ENCODE peak calls at places on chromosome 11, in five cellular contexts. F is RWPE1, Q is GM12878, O is endothelial cell of umbilical vein, E is cardiac fibroblast. P is an unnamed sample.
A peak's percentile ranks its signal among the peaks of the same experiment; 100 is the strongest.

GRCh38 chr11:35727140-35727539 is 64.6 kb downstream of the TRIM44 start:
- DNase-seq in F (no peak), Q (no peak), O (no peak), E (no peak), P (no peak)

GRCh38 chr11:120298461-120298860 is 26.6 kb upstream of the TLCD5 start:
- DNase-seq in F (no peak), Q (no peak), O (no peak), E (no peak), P (no peak)

GRCh38 chr11:47305734-47306483 is 36.0 kb downstream of the MADD start:
- DNase-seq in F (no peak), Q (no peak), O (no peak), E (peak; percentile 36), P (no peak)

GRCh38 chr11:122394326-122394725 is 261.2 kb upstream of the UBASH3B start:
- DNase-seq in F (no peak), Q (no peak), O (no peak), E (no peak), P (no peak)

GRCh38 chr11:4891996-4892640 is 10.4 kb downstream of the OR51T1 start:
- DNase-seq in F (peak; percentile 34), Q (no peak), O (no peak), E (peak; percentile 91), P (peak; percentile 49)

GRCh38 chr11:22884268-22884667 is 24.0 kb upstream of the CCDC179 start:
- DNase-seq in F (no peak), Q (no peak), O (no peak), E (peak; percentile 50), P (no peak)

GRCh38 chr11:86671386-86672006 is 920 bp downstream of the ME3 start:
- DNase-seq in F (peak; percentile 21), Q (no peak), O (peak; percentile 45), E (peak; percentile 44), P (no peak)

GRCh38 chr11:75356613-75357012 is 5.2 kb upstream of the ARRB1 start:
- DNase-seq in F (no peak), Q (no peak), O (peak; percentile 45), E (no peak), P (no peak)

GRCh38 chr11:87256694-87257340 is 219.1 kb downstream of the TMEM135 start:
- DNase-seq in F (no peak), Q (no peak), O (no peak), E (no peak), P (no peak)

GRCh38 chr11:106879029-106879428 is 139.2 kb downstream of the GUCY1A2 start:
- DNase-seq in F (no peak), Q (no peak), O (no peak), E (no peak), P (no peak)

GRCh38 chr11:69089258-69089657 is 40.5 kb downstream of the TPCN2 start:
- DNase-seq in F (no peak), Q (no peak), O (peak; percentile 17), E (peak; percentile 83), P (peak; percentile 31)

GRCh38 chr11:112881461-112881860 is 79.8 kb upstream of the NCAM1 start:
- DNase-seq in F (peak; percentile 86), Q (no peak), O (no peak), E (no peak), P (no peak)

GRCh38 chr11:96191752-96192151 is 151.2 kb downstream of the MAML2 start:
- DNase-seq in F (no peak), Q (no peak), O (no peak), E (peak; percentile 38), P (no peak)

GRCh38 chr11:69464621-69464960 is 16.9 kb upstream of the LINC01488 start:
- DNase-seq in F (no peak), Q (no peak), O (no peak), E (no peak), P (no peak)

GRCh38 chr11:91296628-91297027 is 928.0 kb upstream of the FAT3 start:
- DNase-seq in F (no peak), Q (no peak), O (no peak), E (peak; percentile 50), P (no peak)

GRCh38 chr11:75562836-75563484 is 907 bp downstream of the SERPINH1 start:
- DNase-seq in F (peak; percentile 49), Q (no peak), O (peak; percentile 72), E (peak; percentile 84), P (no peak)

GRCh38 chr11:14308114-14308896 is 50.7 kb downstream of the RRAS2 start:
- DNase-seq in F (peak; percentile 54), Q (no peak), O (peak; percentile 53), E (peak; percentile 70), P (no peak)

GRCh38 chr11:43575931-43576833 is 104.4 kb upstream of the HSD17B12 start:
- DNase-seq in F (no peak), Q (no peak), O (no peak), E (peak; percentile 19), P (no peak)

GRCh38 chr11:86629070-86629706 is 43.2 kb downstream of the ME3 start:
- DNase-seq in F (no peak), Q (no peak), O (no peak), E (peak; percentile 90), P (no peak)

GRCh38 chr11:68999093-68999747 is 13.8 kb downstream of the MRGPRF start:
- DNase-seq in F (no peak), Q (no peak), O (no peak), E (no peak), P (no peak)

GRCh38 chr11:75242722-75243600 is 2.4 kb downstream of the TPBGL start:
- DNase-seq in F (no peak), Q (no peak), O (no peak), E (no peak), P (no peak)

GRCh38 chr11:7595951-7596350 is 77.3 kb downstream of the CYB5R2 start:
- DNase-seq in F (no peak), Q (no peak), O (no peak), E (no peak), P (no peak)

GRCh38 chr11:10164621-10165020 is 129.4 kb downstream of the SBF2 start:
- DNase-seq in F (no peak), Q (no peak), O (no peak), E (no peak), P (no peak)

GRCh38 chr11:44270403-44271192 is 39.3 kb downstream of the ALX4 start:
- DNase-seq in F (no peak), Q (no peak), O (no peak), E (no peak), P (no peak)

GRCh38 chr11:99422581-99423434 is 402.1 kb downstream of the CNTN5 start:
- DNase-seq in F (no peak), Q (no peak), O (no peak), E (peak; percentile 38), P (no peak)

GRCh38 chr11:16511109-16511806 is 154.9 kb upstream of the SOX6 start:
- DNase-seq in F (peak; percentile 46), Q (no peak), O (no peak), E (peak; percentile 53), P (no peak)

GRCh38 chr11:65591939-65592814 is 3.4 kb downstream of the KCNK7 start:
- DNase-seq in F (no peak), Q (no peak), O (peak; percentile 72), E (no peak), P (no peak)

GRCh38 chr11:75344761-75345454 is 6.6 kb downstream of the ARRB1 start:
- DNase-seq in F (no peak), Q (no peak), O (no peak), E (peak; percentile 35), P (no peak)

GRCh38 chr11:37504925-37505324 is 906.9 kb upstream of the RAG2 start:
- DNase-seq in F (peak; percentile 85), Q (no peak), O (no peak), E (peak; percentile 82), P (no peak)

GRCh38 chr11:77027275-77027674 is 6.9 kb upstream of the B3GNT6 start:
- DNase-seq in F (no peak), Q (no peak), O (no peak), E (peak; percentile 13), P (no peak)

DNA sequence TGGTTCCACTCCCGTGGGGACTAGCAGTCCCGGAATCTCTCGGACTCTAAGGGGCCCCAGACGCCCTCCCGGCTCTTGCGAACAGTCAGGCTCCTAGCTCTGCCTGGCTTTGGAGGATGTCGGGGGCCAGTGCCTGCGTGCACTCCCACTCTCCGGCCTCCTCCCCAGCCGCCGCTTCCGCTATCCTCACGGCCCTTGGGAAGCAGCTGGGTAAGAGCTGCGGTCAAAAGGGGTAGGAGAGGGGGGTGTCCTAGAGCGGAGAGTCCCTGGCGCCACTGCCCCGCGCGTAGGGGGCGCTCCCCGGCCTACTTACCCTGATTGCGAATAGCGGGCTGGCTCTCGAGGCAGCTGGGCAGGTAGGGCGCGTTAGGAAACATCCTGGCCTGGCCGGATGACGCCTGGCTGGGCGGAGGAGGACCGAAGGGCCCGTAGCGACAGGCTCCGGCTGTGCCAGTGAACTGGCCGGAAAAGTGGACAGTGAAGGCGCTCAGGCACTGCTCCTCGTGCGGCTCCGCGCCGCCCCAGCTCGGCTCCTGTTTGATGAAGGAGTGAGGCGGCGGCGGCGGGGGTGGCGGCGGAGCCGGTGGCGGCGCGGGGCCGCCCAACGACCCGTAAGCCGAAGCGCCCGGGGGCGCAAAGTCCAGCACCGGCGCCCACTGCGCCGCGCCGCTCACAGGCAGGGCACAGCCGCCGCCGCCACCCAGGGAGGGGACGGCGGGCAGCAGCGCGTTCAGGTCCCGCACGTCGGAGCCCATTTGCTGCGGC is 770 bp downstream of the WT1 start:
- DNase-seq in F (no peak), Q (no peak), O (no peak), E (peak; percentile 80), P (no peak)
- TF ChIP-seq CTCF in F (no peak), Q (no peak), O (no peak), E (peak; percentile 22), P (no peak)

DNA sequence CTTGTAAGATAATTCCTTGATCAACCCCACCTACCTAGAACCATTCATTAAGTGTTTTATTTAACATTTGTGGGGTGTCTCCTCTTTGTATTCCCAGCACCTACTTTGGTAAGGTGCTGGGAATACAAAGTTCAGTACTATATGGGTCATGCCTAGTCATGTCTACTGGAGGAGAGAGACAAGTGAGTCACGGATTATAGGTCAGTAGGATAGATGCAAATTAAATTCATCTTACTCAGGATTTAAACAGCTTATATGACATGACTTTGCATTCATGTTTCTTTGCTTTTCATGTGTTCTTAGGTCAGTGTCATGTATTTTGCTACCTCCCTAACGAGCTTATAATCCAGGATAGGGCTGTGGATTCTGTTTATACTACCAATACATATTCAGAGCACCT is 3.4 kb upstream of the FADS1 start:
- DNase-seq in F (peak; percentile 83), Q (no peak), O (no peak), E (peak; percentile 80), P (no peak)
- TF ChIP-seq CTCF in F (no peak), Q (no peak), O (no peak), E (no peak), P (no peak)

GRCh38 chr11:57657290-57658022 is at the start of gene CLP1:
- DNase-seq in F (peak; percentile 96), Q (peak; percentile 94), O (peak; percentile 99), E (peak; percentile 99), P (peak; percentile 94)
- TF ChIP-seq CTCF in F (no peak), Q (no peak), O (no peak), E (no peak), P (no peak)

DNA sequence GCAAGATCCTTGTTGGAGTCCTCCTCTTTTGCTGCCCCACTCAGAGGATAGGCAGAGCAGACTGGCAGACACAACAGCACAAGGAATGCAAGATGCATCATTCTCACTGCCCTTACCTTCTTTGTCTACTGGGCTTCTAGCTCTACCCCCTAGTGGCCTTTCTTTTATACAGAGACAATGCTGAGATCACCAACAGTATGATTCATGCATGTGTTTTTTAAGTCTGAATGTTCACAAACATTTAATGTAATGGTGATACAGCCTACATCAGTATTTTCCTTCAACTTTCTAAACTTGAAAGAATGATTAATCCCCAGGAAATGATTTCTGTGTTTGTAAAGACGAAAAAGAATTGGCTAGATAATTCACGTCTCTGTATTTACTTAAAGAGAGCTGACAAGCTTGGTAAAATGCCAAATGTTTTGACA is at the start of gene MMP10:
- DNase-seq in F (peak; percentile 74), Q (no peak), O (peak; percentile 89), E (peak; percentile 88), P (no peak)
- TF ChIP-seq CTCF in F (peak; percentile 48), Q (peak; percentile 27), O (peak; percentile 61), E (peak; percentile 75), P (peak; percentile 60)

P was measured in AG09319.